ENCODE peak calls at places on chromosomes 4 and X, in five cellular contexts. S is colonic mucosa, D is lower leg skin, V is OCI-LY7, G is pancreas. Q is an unnamed sample.

GRCh38 chr4:98630804-98631454 is 27.5 kb downstream of the TSPAN5 start:
- DNase-seq in S (no peak), D (no peak), V (no peak), G (no peak), Q (no peak)

GRCh38 chrX:132001127-132001526 is 22.0 kb upstream of the STK26 start:
- DNase-seq in S (no peak), D (no peak), V (no peak), G (no peak), Q (no peak)

GRCh38 chrX:51456246-51456645 is 40.1 kb downstream of the NUDT11 start:
- DNase-seq in S (no peak), D (no peak), V (peak; percentile 43), G (peak; percentile 29), Q (no peak)

GRCh38 chrX:112851806-112852205 is 11.2 kb upstream of the AMOT start:
- DNase-seq in S (no peak), D (no peak), V (no peak), G (no peak), Q (no peak)

GRCh38 chr4:52588771-52589591 is 70.1 kb downstream of the USP46 start:
- DNase-seq in S (no peak), D (no peak), V (no peak), G (no peak), Q (no peak)

GRCh38 chr4:38075370-38076152 is 115.4 kb downstream of the PTTG2 start:
- DNase-seq in S (peak; percentile 71), D (peak; percentile 70), V (no peak), G (no peak), Q (no peak)

GRCh38 chrX:98931194-98931593 is 1478.9 kb downstream of the PCDH19 start:
- DNase-seq in S (no peak), D (no peak), V (no peak), G (no peak), Q (no peak)

GRCh38 chr4:97139796-97140195 is 1003.5 kb downstream of the STPG2 start:
- DNase-seq in S (no peak), D (no peak), V (no peak), G (no peak), Q (no peak)

GRCh38 chrX:124098089-124098488 is 136.6 kb downstream of the STAG2 start:
- DNase-seq in S (no peak), D (no peak), V (peak; percentile 48), G (no peak), Q (no peak)

GRCh38 chr4:110292994-110293744 is 94.8 kb upstream of the ELOVL6 start:
- DNase-seq in S (no peak), D (no peak), V (no peak), G (no peak), Q (no peak)

GRCh38 chrX:134423606-134424005 is 36.4 kb upstream of the HPRT1 start:
- DNase-seq in S (no peak), D (no peak), V (peak; percentile 21), G (no peak), Q (no peak)

GRCh38 chr4:54091637-54092404 is 8.1 kb upstream of the GSX2 start:
- DNase-seq in S (peak; percentile 83), D (peak; percentile 66), V (peak; percentile 84), G (peak; percentile 63), Q (peak; percentile 86)

GRCh38 chrX:40570346-40571093 is 10.2 kb upstream of the ATP6AP2 start:
- DNase-seq in S (no peak), D (no peak), V (no peak), G (no peak), Q (no peak)

GRCh38 chr4:37816719-37817118 is 9.8 kb upstream of the PGM2 start:
- DNase-seq in S (no peak), D (no peak), V (no peak), G (no peak), Q (no peak)

GRCh38 chr4:153393397-153393796 is 48.9 kb downstream of the MND1 start:
- DNase-seq in S (no peak), D (no peak), V (no peak), G (peak; percentile 13), Q (peak; percentile 35)

GRCh38 chr4:37299468-37299867 is 54.9 kb downstream of the NWD2 start:
- DNase-seq in S (no peak), D (no peak), V (no peak), G (no peak), Q (no peak)

GRCh38 chr4:85496933-85497332 is 22.0 kb downstream of the ARHGAP24 start:
- DNase-seq in S (no peak), D (no peak), V (no peak), G (no peak), Q (no peak)

GRCh38 chr4:157838366-157838765 is 334.5 kb downstream of the GASK1B start:
- DNase-seq in S (no peak), D (no peak), V (no peak), G (no peak), Q (no peak)

GRCh38 chrX:25427873-25428555 is 412.2 kb upstream of the ARX start:
- DNase-seq in S (no peak), D (no peak), V (no peak), G (no peak), Q (no peak)

GRCh38 chrX:63738696-63739095 is 46.3 kb downstream of the ARHGEF9 start:
- DNase-seq in S (no peak), D (no peak), V (no peak), G (no peak), Q (no peak)

GRCh38 chrX:39112143-39112542 is 310.9 kb downstream of the MID1IP1 start:
- DNase-seq in S (no peak), D (no peak), V (no peak), G (no peak), Q (no peak)

GRCh38 chrX:120213438-120214265 is 37.0 kb upstream of the ZBTB33 start:
- DNase-seq in S (peak; percentile 63), D (peak; percentile 21), V (peak; percentile 50), G (peak; percentile 65), Q (no peak)

GRCh38 chr4:82989567-82990429 is 20.8 kb downstream of the LIN54 start:
- DNase-seq in S (no peak), D (no peak), V (no peak), G (no peak), Q (no peak)

GRCh38 chr4:69738872-69739271 is 21.5 kb downstream of the SULT1B1 start:
- DNase-seq in S (no peak), D (no peak), V (no peak), G (no peak), Q (no peak)

GRCh38 chrX:152926279-152926678 is 28.4 kb downstream of the ZNF185 start:
- DNase-seq in S (peak; percentile 47), D (no peak), V (peak; percentile 70), G (peak; percentile 91), Q (no peak)

GRCh38 chr4:76203541-76203940 is 10.1 kb downstream of the SCARB2 start:
- DNase-seq in S (peak; percentile 15), D (no peak), V (no peak), G (no peak), Q (peak; percentile 42)

GRCh38 chrX:22059800-22060199 is 27.7 kb downstream of the PHEX start:
- DNase-seq in S (no peak), D (no peak), V (no peak), G (no peak), Q (no peak)

GRCh38 chr4:174631901-174632758 is 109.8 kb upstream of the HPGD start:
- DNase-seq in S (no peak), D (no peak), V (peak; percentile 49), G (no peak), Q (no peak)

GRCh38 chr4:10078481-10079233 is 37.9 kb downstream of the WDR1 start:
- DNase-seq in S (no peak), D (no peak), V (no peak), G (no peak), Q (no peak)

GRCh38 chr4:19987746-19988145 is 264.0 kb upstream of the SLIT2 start:
- DNase-seq in S (no peak), D (no peak), V (no peak), G (no peak), Q (no peak)

DNA sequence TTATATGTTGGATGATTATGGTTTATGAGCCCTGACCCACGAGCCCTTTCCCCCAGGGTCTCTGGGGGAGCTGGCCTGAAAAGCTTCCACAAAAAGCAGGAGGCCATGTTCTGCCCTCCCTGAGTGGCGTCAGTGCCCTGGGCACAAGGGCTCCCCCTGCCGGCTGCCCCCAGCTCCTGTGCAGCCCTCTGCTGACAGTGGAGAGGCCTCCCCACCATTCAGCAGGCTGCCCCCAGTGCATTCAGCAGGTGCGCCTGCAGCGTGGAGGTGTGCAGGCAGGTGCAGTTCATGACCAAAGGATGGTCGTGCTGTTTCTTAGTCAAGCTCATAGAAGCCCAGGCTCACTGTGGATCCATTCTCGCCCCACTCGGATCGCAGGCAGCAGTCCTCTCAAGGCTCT is 12.5 kb upstream of the S100P start:
- DNase-seq in S (no peak), D (no peak), V (no peak), G (no peak), Q (no peak)
- TF ChIP-seq CTCF in S (no peak), D (no peak), V (no peak), G (no peak), Q (peak; percentile 20)

DNA sequence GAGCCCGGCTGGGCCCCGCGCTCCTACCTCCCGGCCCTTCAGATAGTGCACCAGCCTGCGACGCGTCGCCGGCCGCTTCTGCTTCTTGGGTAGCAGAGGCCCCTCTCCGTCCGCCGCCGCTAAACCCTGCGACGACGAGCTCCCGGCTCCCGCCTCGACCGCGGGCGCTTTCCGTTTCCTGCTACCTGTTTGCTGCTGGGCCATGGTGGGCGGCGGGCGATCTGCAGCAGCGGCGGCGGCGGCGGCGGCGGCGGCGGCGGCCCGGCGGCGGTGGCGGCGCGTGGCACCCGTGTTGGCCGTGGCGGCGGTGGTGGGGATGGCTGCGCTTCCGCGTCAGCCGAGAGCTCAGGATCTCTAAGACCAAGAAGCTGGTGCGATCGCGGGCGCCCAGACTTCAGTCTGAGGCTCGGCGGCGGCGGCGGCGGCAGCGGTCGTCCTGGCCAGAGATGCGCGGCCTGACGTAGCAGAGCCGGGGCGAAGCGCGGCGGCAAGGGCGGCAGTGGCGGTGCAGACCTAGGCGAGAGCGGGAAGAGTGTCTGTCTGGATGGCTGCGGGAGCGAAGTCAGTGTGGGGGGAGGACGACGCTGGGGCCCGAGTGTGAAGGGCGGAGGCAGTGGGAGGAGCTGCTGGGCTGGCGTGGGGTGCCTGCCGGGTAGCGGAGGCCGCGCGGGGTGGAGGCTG is at the start of gene DCAF12L2:
- DNase-seq in S (no peak), D (no peak), V (no peak), G (no peak), Q (peak; percentile 10)
- H3K4me3 ChIP-seq in S (no peak within 1 kb of the TSS), D (no peak within 1 kb of the TSS), V (no peak within 1 kb of the TSS), G (no peak within 1 kb of the TSS), Q (peak within 1 kb of the TSS; percentile 41)

GRCh38 chr4:42767669-42768068 is 110.8 kb upstream of the ATP8A1 start:
- DNase-seq in S (no peak), D (no peak), V (no peak), G (no peak), Q (no peak)

DNA sequence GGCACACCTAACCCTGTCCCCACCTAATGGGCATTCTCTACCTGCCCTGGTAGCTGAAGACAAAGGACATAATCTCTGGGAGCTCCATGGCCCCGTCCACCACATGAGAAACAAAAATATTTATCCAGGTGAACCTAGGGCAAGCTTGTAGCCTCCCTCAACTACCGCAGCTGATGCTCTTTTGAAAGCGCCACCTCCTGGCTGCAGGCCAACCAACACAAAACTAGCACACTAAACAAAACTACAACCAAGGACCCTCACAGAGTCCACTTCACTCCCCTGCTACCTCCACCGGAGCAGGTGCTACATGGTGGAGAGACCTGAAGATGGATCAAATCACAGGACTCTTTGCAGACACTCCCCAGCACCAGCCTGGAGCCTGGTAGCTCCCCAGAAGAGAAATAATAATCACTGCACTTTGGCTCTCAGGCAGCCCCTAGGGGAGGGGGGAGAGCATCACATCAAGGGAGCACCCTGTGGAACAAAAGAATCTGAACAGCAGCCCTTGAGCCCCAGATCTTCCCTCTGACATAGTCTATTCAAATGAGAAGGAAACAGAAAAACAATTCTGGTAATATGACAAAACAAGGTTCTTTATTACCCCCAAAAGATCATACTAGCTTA is 111.3 kb upstream of the ATP8A1 start:
- DNase-seq in S (no peak), D (no peak), V (peak; percentile 52), G (no peak), Q (no peak)
- TF ChIP-seq CTCF in S (no peak), D (no peak), V (peak; percentile 83), G (no peak), Q (no peak)

GRCh38 chrX:70454441-70455365 is 10.1 kb downstream of the DLG3 start:
- DNase-seq in S (peak; percentile 88), D (no peak), V (peak; percentile 22), G (peak; percentile 92), Q (peak; percentile 47)
- H3K4me3 ChIP-seq in S (peak overlapping the region; percentile 49), D (no peak overlapping the region), V (no peak overlapping the region), G (peak overlapping the region; percentile 35), Q (peak overlapping the region; percentile 48)

Q was measured in psoas muscle.